ENCODE peak calls at places on chromosomes 5 and 9, in nine cellular contexts. L is activated CD8-positive, alpha-beta memory T cell treated with anti-CD3 and anti-CD28 coated beads for 4 hours; R is AG08395; Q is ELF-1; G is pons; J is central memory CD4-positive, alpha-beta T cell; X is brain microvascular endothelial cell; H is pancreas; Y is activated naive CD8-positive, alpha-beta T cell treated with anti-CD3 and anti-CD28 coated beads, Interleukin-2, amount 50 U/mL, for 16 hours. T is an unnamed sample.
A peak's percentile ranks its signal among the peaks of the same experiment; 100 is the strongest.

GRCh38 chr5:6659941-6660684 is 26.9 kb downstream of the SRD5A1 start:
- DNase-seq in L (no peak), R (no peak), Q (no peak), G (no peak), J (no peak), X (no peak), H (no peak), Y (no peak), T (no peak)

GRCh38 chr9:89743216-89743575 is 138.4 kb downstream of the GADD45G start:
- DNase-seq in L (no peak), R (no peak), Q (no peak), G (no peak), J (no peak), X (no peak), H (no peak), Y (no peak), T (no peak)

GRCh38 chr9:118395415-118395814 is 691.2 kb downstream of the TLR4 start:
- DNase-seq in L (no peak), R (no peak), Q (no peak), G (no peak), J (no peak), X (no peak), H (no peak), Y (no peak), T (no peak)

GRCh38 chr5:54909911-54910870 is 75.2 kb downstream of the ESM1 start:
- DNase-seq in L (no peak), R (no peak), Q (no peak), G (no peak), J (no peak), X (peak; percentile 76), H (no peak), Y (no peak), T (no peak)

GRCh38 chr5:26572486-26572885 is 465.9 kb downstream of the CDH9 start:
- DNase-seq in L (no peak), R (no peak), Q (no peak), G (peak; percentile 10), J (no peak), X (no peak), H (no peak), Y (no peak), T (no peak)

GRCh38 chr9:37956423-37956820 is 52.5 kb upstream of the SLC25A51 start:
- DNase-seq in L (no peak), R (no peak), Q (no peak), G (no peak), J (no peak), X (no peak), H (no peak), Y (no peak), T (no peak)

GRCh38 chr5:132012385-132013005 is 1.0 kb upstream of the ACSL6 start:
- DNase-seq in L (no peak), R (peak; percentile 72), Q (peak; percentile 84), G (no peak), J (no peak), X (peak; percentile 72), H (peak; percentile 23), Y (no peak), T (peak; percentile 85)

GRCh38 chr9:109475526-109475925 is 22.6 kb downstream of the PTPN3 start:
- DNase-seq in L (no peak), R (no peak), Q (no peak), G (no peak), J (no peak), X (no peak), H (no peak), Y (no peak), T (no peak)

GRCh38 chr5:146130440-146131045 is 25.2 kb upstream of the PLAC8L1 start:
- DNase-seq in L (no peak), R (peak; percentile 15), Q (no peak), G (peak; percentile 71), J (no peak), X (no peak), H (no peak), Y (no peak), T (peak; percentile 21)

GRCh38 chr9:87167161-87167560 is 219.9 kb upstream of the GAS1 start:
- DNase-seq in L (no peak), R (no peak), Q (no peak), G (no peak), J (no peak), X (no peak), H (no peak), Y (no peak), T (peak; percentile 14)

GRCh38 chr9:6367128-6367741 is 39.1 kb downstream of the TPD52L3 start:
- DNase-seq in L (no peak), R (no peak), Q (no peak), G (no peak), J (no peak), X (no peak), H (no peak), Y (no peak), T (no peak)

GRCh38 chr5:139438707-139439012 is 665 bp downstream of the DNAJC18 start:
- DNase-seq in L (no peak), R (no peak), Q (peak; percentile 10), G (no peak), J (no peak), X (no peak), H (no peak), Y (no peak), T (no peak)

GRCh38 chr9:99948896-99949295 is 42.4 kb downstream of the STX17 start:
- DNase-seq in L (no peak), R (no peak), Q (no peak), G (no peak), J (no peak), X (peak; percentile 6), H (no peak), Y (no peak), T (no peak)

GRCh38 chr5:112331892-112332291 is 87.2 kb downstream of the EPB41L4A start:
- DNase-seq in L (no peak), R (no peak), Q (no peak), G (no peak), J (no peak), X (no peak), H (no peak), Y (no peak), T (no peak)

GRCh38 chr5:112694853-112695709 is 42.6 kb upstream of the APC start:
- DNase-seq in L (no peak), R (peak; percentile 87), Q (no peak), G (no peak), J (no peak), X (peak; percentile 36), H (no peak), Y (no peak), T (no peak)

GRCh38 chr5:137393196-137393993 is 105.7 kb downstream of the SPOCK1 start:
- DNase-seq in L (no peak), R (peak; percentile 59), Q (no peak), G (no peak), J (no peak), X (no peak), H (no peak), Y (no peak), T (no peak)

GRCh38 chr5:310941-311434 is 10.5 kb upstream of the AHRR start:
- DNase-seq in L (no peak), R (no peak), Q (no peak), G (peak; percentile 2), J (no peak), X (peak; percentile 46), H (no peak), Y (no peak), T (no peak)

GRCh38 chr5:143245929-143246561 is 157.4 kb downstream of the NR3C1 start:
- DNase-seq in L (no peak), R (peak; percentile 83), Q (peak; percentile 23), G (no peak), J (no peak), X (peak; percentile 96), H (no peak), Y (no peak), T (no peak)

GRCh38 chr5:154165886-154166285 is 24.6 kb upstream of the GALNT10 start:
- DNase-seq in L (no peak), R (no peak), Q (peak; percentile 67), G (no peak), J (no peak), X (no peak), H (no peak), Y (no peak), T (peak; percentile 93)

GRCh38 chr5:171205375-171205774 is 103.7 kb upstream of the TLX3 start:
- DNase-seq in L (no peak), R (no peak), Q (no peak), G (peak; percentile 72), J (no peak), X (no peak), H (no peak), Y (no peak), T (peak; percentile 27)

GRCh38 chr5:58462623-58463230 is 2.8 kb upstream of the PLK2 start:
- DNase-seq in L (no peak), R (peak; percentile 50), Q (peak; percentile 23), G (peak; percentile 78), J (peak; percentile 58), X (peak; percentile 74), H (peak; percentile 43), Y (no peak), T (peak; percentile 58)

GRCh38 chr9:113645224-113645971 is 181.9 kb downstream of the RGS3 start:
- DNase-seq in L (no peak), R (no peak), Q (peak; percentile 64), G (no peak), J (no peak), X (no peak), H (peak; percentile 5), Y (no peak), T (no peak)

GRCh38 chr9:21031091-21031817 is at the start of gene HACD4:
- DNase-seq in L (peak; percentile 32), R (peak; percentile 73), Q (peak; percentile 76), G (peak; percentile 39), J (peak; percentile 68), X (peak; percentile 13), H (peak; percentile 44), Y (peak; percentile 24), T (peak; percentile 74)

GRCh38 chr5:132425009-132425937 is 55.8 kb downstream of the SLC22A5 start:
- DNase-seq in L (peak; percentile 71), R (peak; percentile 83), Q (no peak), G (no peak), J (peak; percentile 77), X (peak; percentile 86), H (no peak), Y (peak; percentile 59), T (no peak)

T was measured in mesendoderm.